ENCODE peak calls at places on chromosomes 6 and 20, in nine cellular contexts. D, Q, F, J, V, P, S, X and H are unnamed samples. For H3K4me1, the result is how much of the 10 kb centered on the place peaks cover.

GRCh38 chr6:111482236-111482958 is 621 bp downstream of the REV3L start:
- DNase-seq in D (peak), Q (peak), F (peak), J (peak), V (no peak), P (peak), S (peak), X (peak), H (peak)

GRCh38 chr6:118495639-118496296 is 52.3 kb upstream of the PLN start:
- DNase-seq in D (peak), Q (no peak), F (no peak), J (no peak), V (no peak), P (no peak), S (no peak), X (no peak), H (no peak)

GRCh38 chr6:47621838-47622449 is 76.4 kb upstream of the ADGRF4 start:
- DNase-seq in D (peak), Q (no peak), F (no peak), J (no peak), V (no peak), P (no peak), S (no peak), X (no peak), H (no peak)

GRCh38 chr6:81450180-81450579 is 302.3 kb downstream of the TENT5A start:
- DNase-seq in D (no peak), Q (no peak), F (no peak), J (peak), V (no peak), P (peak), S (no peak), X (no peak), H (no peak)

GRCh38 chr6:105459049-105459448 is 56.2 kb upstream of the PREP start:
- DNase-seq in D (peak), Q (no peak), F (no peak), J (no peak), V (no peak), P (no peak), S (no peak), X (no peak), H (no peak)

GRCh38 chr6:15420959-15421438 is 175.1 kb downstream of the JARID2 start:
- DNase-seq in D (no peak), Q (no peak), F (no peak), J (no peak), V (no peak), P (no peak), S (no peak), X (no peak), H (no peak)

GRCh38 chr20:39107741-39108140 is 145.6 kb downstream of the DHX35 start:
- DNase-seq in D (no peak), Q (no peak), F (no peak), J (peak), V (no peak), P (no peak), S (no peak), X (no peak), H (no peak)

GRCh38 chr6:138389551-138389950 is 11.8 kb downstream of the SMIM28 start:
- DNase-seq in D (no peak), Q (no peak), F (no peak), J (no peak), V (no peak), P (no peak), S (no peak), X (no peak), H (no peak)

GRCh38 chr6:7052441-7052936 is 55.3 kb upstream of the RREB1 start:
- DNase-seq in D (peak), Q (peak), F (peak), J (peak), V (peak), P (peak), S (peak), X (peak), H (no peak)

GRCh38 chr20:21677261-21677660 is 28.2 kb upstream of the PAX1 start:
- DNase-seq in D (no peak), Q (no peak), F (no peak), J (no peak), V (no peak), P (no peak), S (no peak), X (no peak), H (no peak)

GRCh38 chr20:16760431-16761304 is 12.5 kb downstream of the OTOR start:
- DNase-seq in D (no peak), Q (no peak), F (no peak), J (no peak), V (no peak), P (no peak), S (no peak), X (no peak), H (no peak)

GRCh38 chr6:85459224-85459901 is 9.5 kb downstream of the NT5E start:
- DNase-seq in D (peak), Q (no peak), F (no peak), J (no peak), V (no peak), P (no peak), S (no peak), X (no peak), H (no peak)

GRCh38 chr6:15330174-15330934 is 84.5 kb downstream of the JARID2 start:
- DNase-seq in D (peak), Q (no peak), F (no peak), J (no peak), V (no peak), P (no peak), S (no peak), X (no peak), H (no peak)

GRCh38 chr6:104788400-104788799 is 71.3 kb downstream of the HACE1 start:
- DNase-seq in D (peak), Q (no peak), F (no peak), J (no peak), V (no peak), P (no peak), S (no peak), X (no peak), H (no peak)

GRCh38 chr6:19824058-19824807 is 12.9 kb upstream of the ID4 start:
- DNase-seq in D (no peak), Q (peak), F (no peak), J (no peak), V (no peak), P (no peak), S (no peak), X (no peak), H (no peak)

GRCh38 chr20:8646716-8647115 is 422.2 kb upstream of the PLCB4 start:
- DNase-seq in D (peak), Q (no peak), F (no peak), J (no peak), V (no peak), P (no peak), S (no peak), X (no peak), H (no peak)

GRCh38 chr6:79808846-79809245 is 138.5 kb downstream of the ELOVL4 start:
- DNase-seq in D (no peak), Q (no peak), F (no peak), J (no peak), V (no peak), P (no peak), S (no peak), X (no peak), H (no peak)

GRCh38 chr6:19382676-19383075 is 454.5 kb upstream of the ID4 start:
- DNase-seq in D (no peak), Q (no peak), F (no peak), J (no peak), V (no peak), P (no peak), S (no peak), X (no peak), H (no peak)

GRCh38 chr6:39233333-39233732 is 4.1 kb upstream of the KCNK5 start:
- DNase-seq in D (no peak), Q (no peak), F (no peak), J (no peak), V (no peak), P (no peak), S (no peak), X (no peak), H (no peak)

GRCh38 chr6:26301638-26302037 is 63.4 kb upstream of the BTN3A2 start:
- DNase-seq in D (no peak), Q (no peak), F (no peak), J (no peak), V (no peak), P (no peak), S (no peak), X (no peak), H (no peak)

GRCh38 chr6:99276747-99277146 is 72.7 kb downstream of the FAXC start:
- DNase-seq in D (peak), Q (no peak), F (no peak), J (no peak), V (no peak), P (no peak), S (no peak), X (no peak), H (no peak)

GRCh38 chr20:57619053-57619831 is 984 bp downstream of the ZBP1 start:
- DNase-seq in D (no peak), Q (no peak), F (peak), J (peak), V (no peak), P (no peak), S (no peak), X (peak), H (peak)

GRCh38 chr20:42027746-42028268 is 409.6 kb upstream of the CHD6 start:
- DNase-seq in D (no peak), Q (no peak), F (no peak), J (no peak), V (no peak), P (peak), S (no peak), X (no peak), H (no peak)

GRCh38 chr20:37988555-37988954 is 44.7 kb downstream of the TTI1 start:
- DNase-seq in D (no peak), Q (no peak), F (no peak), J (no peak), V (no peak), P (no peak), S (no peak), X (no peak), H (no peak)
- H3K4me1 ChIP-seq in D (under half), Q (under half), F (under half), J (half or more), V (under half), P (half or more), S (under half), X (under half), H (half or more)

GRCh38 chr6:137210903-137211302 is 8.3 kb downstream of the IFNGR1 start:
- DNase-seq in D (no peak), Q (no peak), F (no peak), J (no peak), V (no peak), P (no peak), S (no peak), X (no peak), H (no peak)
- H3K4me1 ChIP-seq in D (under half), Q (half or more), F (under half), J (half or more), V (under half), P (under half), S (under half), X (under half), H (half or more)

GRCh38 chr20:40508821-40509220 is 180.2 kb downstream of the MAFB start:
- DNase-seq in D (no peak), Q (no peak), F (no peak), J (no peak), V (no peak), P (no peak), S (no peak), X (no peak), H (no peak)
- H3K4me1 ChIP-seq in D (under half), Q (under half), F (under half), J (under half), V (under half), P (under half), S (under half), X (under half), H (under half)

GRCh38 chr6:90284745-90285481 is 11.7 kb downstream of the BACH2 start:
- DNase-seq in D (peak), Q (no peak), F (no peak), J (no peak), V (no peak), P (no peak), S (no peak), X (no peak), H (no peak)
- H3K4me1 ChIP-seq in D (under half), Q (under half), F (under half), J (under half), V (under half), P (under half), S (under half), X (under half), H (under half)

GRCh38 chr20:35772563-35773058 is 796 bp downstream of the PHF20 start:
- DNase-seq in D (no peak), Q (no peak), F (no peak), J (no peak), V (no peak), P (no peak), S (no peak), X (no peak), H (no peak)
- H3K4me1 ChIP-seq in D (under half), Q (half or more), F (under half), J (half or more), V (under half), P (under half), S (under half), X (half or more), H (under half)

GRCh38 chr6:46002264-46002663 is 13.4 kb downstream of the CLIC5 start:
- DNase-seq in D (no peak), Q (no peak), F (no peak), J (no peak), V (no peak), P (no peak), S (no peak), X (no peak), H (no peak)
- H3K4me1 ChIP-seq in D (under half), Q (under half), F (under half), J (under half), V (under half), P (under half), S (under half), X (under half), H (under half)